ENCODE peak calls at places on chromosomes 4 and X, in eight cellular contexts. One of them, this sample, is unnamed.

GRCh38 chr4:2671267-2671895 is 84.8 kb downstream of the TNIP2 start:
- DNase-seq in fibroblast of lung: no peak
- DNase-seq in mammary epithelial cell: peak; percentile 29
- DNase-seq in lower lobe of right lung: no peak
- DNase-seq in lower leg skin: no peak
- DNase-seq in uterus: no peak
- DNase-seq in MM.1S: no peak
- DNase-seq in GM12865: no peak
- DNase-seq in this sample: no peak

GRCh38 chr4:127048371-127049085 is 584.2 kb upstream of the INTU start:
- DNase-seq in GM12865: no peak
- DNase-seq in lower lobe of right lung: no peak
- DNase-seq in uterus: no peak
- DNase-seq in MM.1S: no peak
- DNase-seq in fibroblast of lung: peak; percentile 69
- DNase-seq in lower leg skin: no peak
- DNase-seq in mammary epithelial cell: no peak
- DNase-seq in this sample: no peak

GRCh38 chr4:56764775-56765174 is 56.7 kb downstream of the SPINK2 start:
- DNase-seq in lower lobe of right lung: no peak
- DNase-seq in mammary epithelial cell: no peak
- DNase-seq in lower leg skin: no peak
- DNase-seq in uterus: no peak
- DNase-seq in GM12865: no peak
- DNase-seq in fibroblast of lung: peak; percentile 77
- DNase-seq in MM.1S: no peak
- DNase-seq in this sample: no peak

GRCh38 chrX:78123190-78123589 is 16.3 kb downstream of the TAF9B start:
- DNase-seq in GM12865: no peak
- DNase-seq in fibroblast of lung: peak; percentile 72
- DNase-seq in lower leg skin: no peak
- DNase-seq in mammary epithelial cell: peak; percentile 79
- DNase-seq in MM.1S: no peak
- DNase-seq in lower lobe of right lung: no peak
- DNase-seq in uterus: no peak
- DNase-seq in this sample: no peak

GRCh38 chrX:40169193-40170086 is 71.7 kb upstream of the BCOR start:
- DNase-seq in fibroblast of lung: peak; percentile 73
- DNase-seq in uterus: peak; percentile 55
- DNase-seq in lower leg skin: no peak
- DNase-seq in mammary epithelial cell: no peak
- DNase-seq in GM12865: peak; percentile 90
- DNase-seq in MM.1S: peak; percentile 82
- DNase-seq in lower lobe of right lung: peak; percentile 69
- DNase-seq in this sample: peak; percentile 68

GRCh38 chr4:2535386-2536192 is 858 bp upstream of the FAM193A start:
- DNase-seq in mammary epithelial cell: no peak
- DNase-seq in lower lobe of right lung: peak; percentile 69
- DNase-seq in lower leg skin: peak; percentile 27
- DNase-seq in GM12865: peak; percentile 68
- DNase-seq in fibroblast of lung: peak; percentile 36
- DNase-seq in MM.1S: peak; percentile 34
- DNase-seq in uterus: no peak
- DNase-seq in this sample: peak; percentile 55

GRCh38 chr4:155911905-155912304 is 8.4 kb downstream of the TDO2 start:
- DNase-seq in uterus: no peak
- DNase-seq in fibroblast of lung: no peak
- DNase-seq in GM12865: no peak
- DNase-seq in mammary epithelial cell: no peak
- DNase-seq in lower leg skin: no peak
- DNase-seq in MM.1S: no peak
- DNase-seq in lower lobe of right lung: no peak
- DNase-seq in this sample: no peak

GRCh38 chr4:140871368-140871767 is 115.2 kb upstream of the TBC1D9 start:
- DNase-seq in lower lobe of right lung: no peak
- DNase-seq in lower leg skin: no peak
- DNase-seq in uterus: no peak
- DNase-seq in MM.1S: no peak
- DNase-seq in GM12865: no peak
- DNase-seq in mammary epithelial cell: no peak
- DNase-seq in fibroblast of lung: peak; percentile 25
- DNase-seq in this sample: no peak

GRCh38 chrX:123971963-123972362 is 10.5 kb downstream of the STAG2 start:
- DNase-seq in lower lobe of right lung: no peak
- DNase-seq in uterus: no peak
- DNase-seq in fibroblast of lung: no peak
- DNase-seq in GM12865: no peak
- DNase-seq in mammary epithelial cell: no peak
- DNase-seq in lower leg skin: no peak
- DNase-seq in MM.1S: no peak
- DNase-seq in this sample: no peak

GRCh38 chr4:96983830-96984229 is 1143.9 kb downstream of the PDHA2 start:
- DNase-seq in GM12865: no peak
- DNase-seq in mammary epithelial cell: no peak
- DNase-seq in uterus: no peak
- DNase-seq in fibroblast of lung: no peak
- DNase-seq in lower lobe of right lung: no peak
- DNase-seq in MM.1S: no peak
- DNase-seq in lower leg skin: no peak
- DNase-seq in this sample: no peak

GRCh38 chr4:163167333-163167626 is 590 bp upstream of the NAF1 start:
- DNase-seq in lower leg skin: no peak
- DNase-seq in uterus: no peak
- DNase-seq in mammary epithelial cell: no peak
- DNase-seq in lower lobe of right lung: no peak
- DNase-seq in GM12865: peak; percentile 21
- DNase-seq in MM.1S: no peak
- DNase-seq in fibroblast of lung: peak; percentile 39
- DNase-seq in this sample: no peak

GRCh38 chr4:130393246-130394041 is 1297.5 kb downstream of the C4orf33 start:
- DNase-seq in MM.1S: no peak
- DNase-seq in mammary epithelial cell: no peak
- DNase-seq in GM12865: no peak
- DNase-seq in lower lobe of right lung: no peak
- DNase-seq in fibroblast of lung: peak; percentile 80
- DNase-seq in uterus: no peak
- DNase-seq in lower leg skin: no peak
- DNase-seq in this sample: no peak

GRCh38 chrX:65668362-65669310 is 1.2 kb downstream of the MSN start:
- DNase-seq in MM.1S: peak; percentile 41
- DNase-seq in uterus: peak; percentile 69
- DNase-seq in mammary epithelial cell: peak; percentile 78
- DNase-seq in lower leg skin: peak; percentile 53
- DNase-seq in GM12865: peak; percentile 74
- DNase-seq in lower lobe of right lung: peak; percentile 73
- DNase-seq in fibroblast of lung: peak; percentile 85
- DNase-seq in this sample: no peak

GRCh38 chr4:55409468-55410171 is 13.9 kb downstream of the TMEM165 start:
- DNase-seq in mammary epithelial cell: no peak
- DNase-seq in fibroblast of lung: no peak
- DNase-seq in lower leg skin: no peak
- DNase-seq in MM.1S: no peak
- DNase-seq in GM12865: peak; percentile 59
- DNase-seq in uterus: no peak
- DNase-seq in lower lobe of right lung: no peak
- DNase-seq in this sample: peak; percentile 25

GRCh38 chrX:67544871-67545771 is 1.3 kb downstream of the AR start:
- DNase-seq in lower leg skin: no peak
- DNase-seq in uterus: peak; percentile 22
- DNase-seq in GM12865: no peak
- DNase-seq in mammary epithelial cell: no peak
- DNase-seq in MM.1S: no peak
- DNase-seq in fibroblast of lung: peak; percentile 42
- DNase-seq in lower lobe of right lung: peak; percentile 34
- DNase-seq in this sample: peak; percentile 5

GRCh38 chr4:134027931-134028330 is 173.7 kb downstream of the PABPC4L start:
- DNase-seq in mammary epithelial cell: peak; percentile 66
- DNase-seq in MM.1S: peak; percentile 23
- DNase-seq in GM12865: no peak
- DNase-seq in uterus: no peak
- DNase-seq in fibroblast of lung: peak; percentile 94
- DNase-seq in lower leg skin: no peak
- DNase-seq in lower lobe of right lung: no peak
- DNase-seq in this sample: no peak

GRCh38 chr4:162557516-162558106 is 393.8 kb upstream of the FSTL5 start:
- DNase-seq in MM.1S: no peak
- DNase-seq in lower leg skin: no peak
- DNase-seq in uterus: no peak
- DNase-seq in mammary epithelial cell: no peak
- DNase-seq in lower lobe of right lung: no peak
- DNase-seq in fibroblast of lung: no peak
- DNase-seq in GM12865: no peak
- DNase-seq in this sample: no peak

GRCh38 chrX:72057331-72057730 is 74.4 kb downstream of the RTL5 start:
- DNase-seq in GM12865: no peak
- DNase-seq in lower lobe of right lung: no peak
- DNase-seq in MM.1S: no peak
- DNase-seq in mammary epithelial cell: no peak
- DNase-seq in uterus: no peak
- DNase-seq in fibroblast of lung: no peak
- DNase-seq in lower leg skin: no peak
- DNase-seq in this sample: no peak

GRCh38 chr4:57184378-57185031 is 74.3 kb upstream of the IGFBP7 start:
- DNase-seq in MM.1S: no peak
- DNase-seq in lower leg skin: no peak
- DNase-seq in mammary epithelial cell: no peak
- DNase-seq in fibroblast of lung: peak; percentile 40
- DNase-seq in lower lobe of right lung: no peak
- DNase-seq in GM12865: no peak
- DNase-seq in uterus: no peak
- DNase-seq in this sample: no peak

GRCh38 chr4:48268956-48269860 is at the start of gene TEC:
- DNase-seq in lower lobe of right lung: peak; percentile 84
- DNase-seq in fibroblast of lung: peak; percentile 21
- DNase-seq in lower leg skin: peak; percentile 51
- DNase-seq in uterus: no peak
- DNase-seq in GM12865: peak; percentile 66
- DNase-seq in mammary epithelial cell: no peak
- DNase-seq in MM.1S: peak; percentile 59
- DNase-seq in this sample: peak; percentile 36

DNA sequence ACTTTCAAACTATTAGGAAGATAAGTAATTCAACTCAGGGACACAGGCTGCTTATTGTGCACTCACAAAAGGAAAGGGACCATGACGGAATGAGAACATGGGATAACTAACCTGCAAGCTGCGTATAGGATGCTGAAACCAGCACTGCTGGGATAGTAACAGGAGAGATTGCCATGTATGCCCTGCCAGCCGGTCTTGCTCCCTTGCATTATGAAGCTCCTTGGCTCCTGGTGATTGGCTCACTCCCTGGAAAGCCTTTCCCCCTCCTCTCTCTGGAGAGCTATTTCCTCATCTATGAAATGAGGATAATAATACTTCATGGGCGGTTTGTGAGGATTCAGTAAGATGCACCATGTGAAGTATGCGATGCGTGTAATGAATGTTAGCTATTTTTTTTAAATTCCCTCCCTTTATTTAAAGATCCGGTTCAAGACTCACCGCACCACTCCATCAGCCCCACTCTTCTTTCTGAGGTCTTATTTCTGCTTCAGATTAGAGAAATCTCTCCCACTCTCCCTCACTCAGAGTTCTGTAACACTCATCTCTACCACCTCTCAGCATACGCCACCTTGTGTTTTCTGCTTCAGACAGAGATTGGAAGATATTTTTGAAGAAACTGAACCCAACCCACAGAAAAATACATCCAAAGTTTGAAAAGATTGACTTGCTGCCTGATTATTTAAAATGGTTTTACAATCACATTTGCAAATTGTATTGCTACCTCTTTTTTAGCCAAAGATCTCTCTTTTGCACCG is 18.4 kb downstream of the MSMO1 start:
- DNase-seq in GM12865: peak; percentile 14
- DNase-seq in fibroblast of lung: no peak
- DNase-seq in lower leg skin: no peak
- DNase-seq in mammary epithelial cell: no peak
- DNase-seq in lower lobe of right lung: no peak
- DNase-seq in uterus: no peak
- DNase-seq in MM.1S: no peak
- DNase-seq in this sample: no peak
- TF ChIP-seq CTCF in GM12865: peak; percentile 12
- TF ChIP-seq CTCF in fibroblast of lung: peak; percentile 11
- TF ChIP-seq CTCF in lower leg skin: no peak
- TF ChIP-seq CTCF in mammary epithelial cell: no peak
- TF ChIP-seq CTCF in lower lobe of right lung: no peak
- TF ChIP-seq CTCF in uterus: no peak
- TF ChIP-seq CTCF in MM.1S: no peak
- TF ChIP-seq CTCF in this sample: no peak

GRCh38 chr4:19156786-19157185 is 1094.9 kb upstream of the SLIT2 start:
- DNase-seq in lower leg skin: no peak
- DNase-seq in lower lobe of right lung: no peak
- DNase-seq in uterus: no peak
- DNase-seq in fibroblast of lung: no peak
- DNase-seq in mammary epithelial cell: no peak
- DNase-seq in GM12865: no peak
- DNase-seq in MM.1S: no peak
- DNase-seq in this sample: no peak
- TF ChIP-seq CTCF in lower leg skin: no peak
- TF ChIP-seq CTCF in lower lobe of right lung: no peak
- TF ChIP-seq CTCF in uterus: no peak
- TF ChIP-seq CTCF in fibroblast of lung: no peak
- TF ChIP-seq CTCF in mammary epithelial cell: no peak
- TF ChIP-seq CTCF in GM12865: no peak
- TF ChIP-seq CTCF in MM.1S: no peak
- TF ChIP-seq CTCF in this sample: no peak

DNA sequence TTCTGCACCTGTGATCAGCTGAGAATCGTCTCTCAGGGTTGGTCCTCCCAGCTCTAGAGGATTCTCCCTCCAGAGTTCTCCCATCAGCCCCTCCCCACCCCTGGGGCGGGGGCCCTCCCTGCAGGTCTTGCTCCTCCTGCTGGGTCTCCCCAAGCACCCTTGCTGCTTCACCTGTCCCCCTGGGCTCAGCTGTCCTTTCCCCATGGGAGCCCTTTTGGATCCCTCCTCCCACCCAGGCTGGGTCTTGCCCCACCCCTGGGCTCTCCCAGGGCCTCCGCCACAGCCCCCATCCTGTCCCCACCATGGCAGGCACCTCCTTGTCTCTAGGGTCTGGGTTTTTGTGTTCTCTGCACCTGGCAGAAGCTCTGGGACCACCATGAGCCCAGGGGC is 22.1 kb downstream of the PSAPL1 start:
- DNase-seq in GM12865: no peak
- DNase-seq in uterus: peak; percentile 5
- DNase-seq in lower leg skin: no peak
- DNase-seq in fibroblast of lung: no peak
- DNase-seq in lower lobe of right lung: no peak
- DNase-seq in MM.1S: no peak
- DNase-seq in mammary epithelial cell: no peak
- DNase-seq in this sample: no peak
- TF ChIP-seq CTCF in GM12865: no peak
- TF ChIP-seq CTCF in uterus: no peak
- TF ChIP-seq CTCF in lower leg skin: no peak
- TF ChIP-seq CTCF in fibroblast of lung: no peak
- TF ChIP-seq CTCF in lower lobe of right lung: no peak
- TF ChIP-seq CTCF in MM.1S: no peak
- TF ChIP-seq CTCF in mammary epithelial cell: no peak
- TF ChIP-seq CTCF in this sample: no peak

DNA sequence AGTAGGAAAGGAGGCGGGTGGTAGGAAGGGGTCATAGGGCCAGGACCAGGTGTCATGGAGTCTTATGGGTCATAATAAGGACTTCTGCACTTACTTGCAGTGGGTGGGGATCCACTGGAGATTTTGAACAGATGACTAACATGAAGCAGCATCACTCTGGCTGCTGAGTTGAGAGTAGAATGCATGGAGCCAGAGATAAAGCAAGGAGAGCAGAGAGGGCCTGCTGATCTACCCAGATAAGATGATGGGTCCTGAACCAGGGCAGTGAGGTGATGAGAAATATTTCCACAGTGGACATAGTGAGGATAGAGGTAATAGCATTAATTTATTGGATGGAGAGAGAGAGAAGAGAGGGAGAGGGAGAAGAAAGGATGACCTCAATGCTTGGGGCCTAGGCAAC is 48.0 kb downstream of the HCCS start:
- DNase-seq in GM12865: no peak
- DNase-seq in lower lobe of right lung: no peak
- DNase-seq in fibroblast of lung: no peak
- DNase-seq in MM.1S: no peak
- DNase-seq in mammary epithelial cell: no peak
- DNase-seq in lower leg skin: no peak
- DNase-seq in uterus: no peak
- DNase-seq in this sample: no peak
- TF ChIP-seq CTCF in GM12865: no peak
- TF ChIP-seq CTCF in lower lobe of right lung: no peak
- TF ChIP-seq CTCF in fibroblast of lung: no peak
- TF ChIP-seq CTCF in MM.1S: no peak
- TF ChIP-seq CTCF in mammary epithelial cell: no peak
- TF ChIP-seq CTCF in lower leg skin: no peak
- TF ChIP-seq CTCF in uterus: no peak
- TF ChIP-seq CTCF in this sample: no peak

This sample was measured in GM10248.